ENCODE peak calls at places on chromosomes 7 and 10, in six cellular contexts. U is GM12892, V is H1, A is HepG2, I is K562, Z is GM12878. E is an unnamed sample.

GRCh38 chr7:91852263-91852741 is 28.2 kb downstream of the MTERF1 start:
- DNase-seq in V (no peak), U (no peak), A (peak; percentile 41), I (peak; percentile 51), Z (no peak), E (no peak)

GRCh38 chr10:77328272-77328816 is 309.3 kb downstream of the KCNMA1 start:
- DNase-seq in A (peak; percentile 10), Z (no peak), U (no peak), V (no peak), I (peak; percentile 15), E (no peak)

GRCh38 chr10:22853906-22854447 is 73.9 kb upstream of the ARMC3 start:
- DNase-seq in Z (no peak), U (no peak), V (no peak), A (no peak), I (no peak), E (no peak)

GRCh38 chr7:50227623-50228618 is 76.6 kb upstream of the IKZF1 start:
- DNase-seq in Z (no peak), A (no peak), I (peak; percentile 24), V (no peak), U (no peak), E (no peak)

GRCh38 chr7:54827719-54828118 is 68.7 kb upstream of the SEC61G start:
- DNase-seq in A (no peak), I (no peak), Z (no peak), V (no peak), U (no peak), E (no peak)

GRCh38 chr7:82091126-82091682 is 321.4 kb upstream of the HGF start:
- DNase-seq in Z (no peak), A (no peak), V (no peak), U (no peak), I (no peak), E (no peak)

GRCh38 chr7:71808115-71808514 is 604.0 kb downstream of the CALN1 start:
- DNase-seq in V (no peak), Z (no peak), A (no peak), U (no peak), I (no peak), E (no peak)

GRCh38 chr7:96361116-96361857 is 39.4 kb upstream of the SLC25A13 start:
- DNase-seq in U (no peak), Z (no peak), A (no peak), V (no peak), I (peak; percentile 52), E (no peak)

GRCh38 chr10:124077216-124077615 is 16.2 kb downstream of the CHST15 start:
- DNase-seq in I (no peak), Z (no peak), V (no peak), A (no peak), U (no peak), E (no peak)

GRCh38 chr7:24979470-24979862 is 512 bp downstream of the OSBPL3 start:
- DNase-seq in I (peak; percentile 67), U (peak; percentile 46), Z (no peak), V (peak; percentile 25), A (peak; percentile 47), E (peak; percentile 51)

GRCh38 chr10:107740962-107741690 is 576.6 kb upstream of the SORCS1 start:
- DNase-seq in I (no peak), U (no peak), A (no peak), V (no peak), Z (no peak), E (no peak)

GRCh38 chr7:144403649-144404061 is at the start of gene NOBOX:
- DNase-seq in I (no peak), Z (no peak), A (no peak), V (no peak), U (no peak), E (no peak)

GRCh38 chr10:18260308-18260971 is 120.2 kb downstream of the CACNB2 start:
- DNase-seq in Z (no peak), I (no peak), V (no peak), A (no peak), U (no peak), E (no peak)

GRCh38 chr10:102352066-102352715 is 43.3 kb upstream of the NFKB2 start:
- DNase-seq in A (peak; percentile 51), U (peak; percentile 46), V (no peak), I (peak; percentile 63), Z (no peak), E (peak; percentile 32)

GRCh38 chr7:116380030-116380429 is 119.5 kb upstream of the CAV2 start:
- DNase-seq in A (no peak), U (no peak), V (no peak), I (no peak), Z (no peak), E (no peak)

GRCh38 chr10:112184052-112184371 is 447 bp upstream of the GPAM start:
- DNase-seq in I (no peak), U (no peak), A (no peak), V (no peak), Z (no peak), E (no peak)

GRCh38 chr7:86926732-86927131 is 132.7 kb downstream of the ELAPOR2 start:
- DNase-seq in V (no peak), Z (no peak), I (peak; percentile 72), A (peak; percentile 28), U (no peak), E (no peak)

GRCh38 chr7:93332172-93332571 is 100.0 kb downstream of the VPS50 start:
- DNase-seq in I (no peak), V (no peak), Z (no peak), U (no peak), A (no peak), E (no peak)

GRCh38 chr10:6962576-6962975 is 382.5 kb upstream of the PRKCQ start:
- DNase-seq in V (no peak), I (no peak), U (no peak), Z (no peak), A (no peak), E (no peak)

GRCh38 chr10:126911301-126911700 is 6.1 kb downstream of the DOCK1 start:
- DNase-seq in U (no peak), I (no peak), V (no peak), Z (no peak), A (no peak), E (no peak)

GRCh38 chr10:16745061-16745460 is 72.2 kb downstream of the RSU1 start:
- DNase-seq in A (no peak), I (no peak), Z (no peak), V (no peak), U (no peak), E (no peak)

GRCh38 chr10:44865289-44865671 is 45.9 kb upstream of the TMEM72 start:
- DNase-seq in A (no peak), V (no peak), U (no peak), I (no peak), Z (no peak), E (no peak)

GRCh38 chr7:111012799-111013675 is 77.9 kb upstream of the LRRN3 start:
- DNase-seq in I (no peak), Z (peak; percentile 63), A (no peak), V (no peak), U (peak; percentile 1), E (peak; percentile 19)

GRCh38 chr10:73800560-73801252 is 10.7 kb downstream of the NDST2 start:
- DNase-seq in V (no peak), U (no peak), Z (no peak), I (no peak), A (no peak), E (no peak)

GRCh38 chr10:71805776-71806705 is 32.7 kb upstream of the VSIR start:
- DNase-seq in V (no peak), A (no peak), U (no peak), Z (no peak), I (peak; percentile 96), E (no peak)

GRCh38 chr7:44694766-44695165 is 53.9 kb upstream of the ZMIZ2 start:
- DNase-seq in U (no peak), I (no peak), V (no peak), Z (no peak), A (no peak), E (no peak)

GRCh38 chr10:76125900-76126299 is 694.5 kb downstream of the LRMDA start:
- DNase-seq in Z (no peak), A (no peak), I (no peak), U (no peak), V (no peak), E (no peak)

GRCh38 chr10:118007773-118008172 is 39.0 kb downstream of the RAB11FIP2 start:
- DNase-seq in I (no peak), Z (no peak), A (no peak), U (no peak), V (no peak), E (no peak)

GRCh38 chr10:21740989-21741388 is 207.0 kb downstream of the MLLT10 start:
- DNase-seq in A (no peak), Z (no peak), I (no peak), U (no peak), V (no peak), E (no peak)

GRCh38 chr7:74483402-74484336 is 30.0 kb downstream of the GTF2IRD1 start:
- DNase-seq in V (no peak), I (no peak), U (no peak), A (no peak), Z (no peak), E (no peak)

DNA sequence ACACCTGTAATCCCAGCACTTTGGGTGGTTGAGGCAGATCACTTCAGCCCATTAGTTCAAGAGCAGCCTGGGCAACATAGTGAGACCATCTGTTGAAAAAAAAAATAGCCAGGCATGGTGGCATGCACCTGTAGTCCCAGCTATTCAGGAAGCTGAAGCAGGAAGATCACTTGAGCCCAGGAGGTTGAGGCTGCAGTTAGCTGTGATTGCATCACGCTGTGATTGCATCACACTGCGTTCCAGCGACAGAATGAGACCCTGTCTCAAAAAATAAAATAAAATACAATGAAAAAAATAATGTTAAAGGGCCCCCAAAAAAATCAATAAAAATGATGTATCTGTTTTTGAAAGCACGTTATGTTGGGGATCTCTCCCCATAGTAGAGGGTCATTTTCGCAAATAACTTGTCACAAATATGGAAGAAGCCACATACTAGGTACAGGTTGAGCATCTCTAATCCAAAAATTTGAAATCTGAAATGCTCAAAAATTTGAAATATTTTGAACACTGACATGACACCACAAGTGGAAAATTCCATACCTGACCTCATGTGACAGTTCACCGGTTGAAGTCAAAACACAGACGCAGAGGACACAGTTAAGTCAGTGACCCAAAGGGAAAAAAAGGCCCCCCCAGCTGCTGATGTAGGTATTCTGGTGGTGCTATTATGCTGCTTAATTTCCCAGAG is 9.5 kb downstream of the CISD1 start:
- DNase-seq in U (no peak), Z (no peak), I (no peak), V (no peak), A (no peak), E (no peak)
- TF ChIP-seq POLR2AphosphoS5 in U (no peak), Z (no peak), I (no peak), V (no peak), A (no peak), E (no peak)

GRCh38 chr10:3783313-3783689 is 1.7 kb downstream of the KLF6 start:
- DNase-seq in I (peak; percentile 35), V (no peak), Z (peak; percentile 60), A (no peak), U (no peak), E (no peak)
- TF ChIP-seq POLR2A in I (peak; percentile 50), V (no peak), Z (peak; percentile 92), A (peak; percentile 17), U (peak; percentile 90), E (peak; percentile 88)

DNA sequence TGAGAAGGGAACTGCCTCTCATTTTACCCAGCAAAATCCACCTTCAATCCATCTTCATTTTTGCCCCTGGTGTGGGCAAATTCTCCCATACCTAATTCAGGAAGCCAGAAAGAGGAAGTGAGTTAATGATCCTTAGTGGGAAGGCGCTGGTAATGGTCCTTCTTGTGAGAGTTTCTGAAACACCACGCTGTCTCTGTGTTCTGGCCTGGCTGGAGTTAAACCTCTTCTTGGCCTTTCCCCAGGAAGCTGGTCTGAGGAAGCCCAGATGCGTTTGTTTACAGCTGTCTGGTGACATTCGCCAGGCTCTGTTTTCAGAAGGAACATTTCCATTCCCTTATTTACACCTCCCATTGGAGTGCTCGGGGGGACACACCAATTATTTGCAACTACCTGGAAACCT is 24.3 kb downstream of the HTRA1 start:
- DNase-seq in Z (no peak), U (no peak), V (no peak), A (no peak), I (no peak), E (no peak)
- TF ChIP-seq TAF1 in Z (no peak), U (no peak), V (no peak), A (no peak), I (no peak), E (no peak)

GRCh38 chr7:77281780-77282478 is 82.3 kb upstream of the FGL2 start:
- DNase-seq in U (no peak), V (no peak), I (no peak), A (no peak), Z (no peak), E (no peak)
- TF ChIP-seq POLR2AphosphoS5 in U (no peak), V (no peak), I (no peak), A (no peak), Z (no peak), E (no peak)

E was measured in GM12891.